ENCODE peak calls at places on chromosomes 4 and X, in eight cellular contexts. D is frontal cortex; C is stimulated activated CD4-positive, alpha-beta T cell treated with anti-CD3 and anti-CD28 coated beads, Interleukin-1b, Interleukin-23, amount 100 ng/mL, for 48 hours; E is RCC 7860; X is M059J; L is activated naive CD8-positive, alpha-beta T cell treated with anti-CD3 and anti-CD28 coated beads, Interleukin-2, amount 10 ng/mL, durations not matched to agents 7 days and 5 days; J is HT1080; I is GM23248. P is an unnamed sample.

GRCh38 chr4:94714360-94714759 is 43.4 kb upstream of the BMPR1B start:
- DNase-seq in D (no peak), C (no peak), E (no peak), X (peak; percentile 24), L (no peak), J (peak; percentile 8), I (peak; percentile 79), P (no peak)

GRCh38 chr4:99234331-99235010 is 15.4 kb upstream of the ADH6 start:
- DNase-seq in D (no peak), C (no peak), E (no peak), X (no peak), L (no peak), J (no peak), I (no peak), P (no peak)

GRCh38 chr4:5034206-5034605 is 14.9 kb upstream of the CYTL1 start:
- DNase-seq in D (no peak), C (no peak), E (no peak), X (no peak), L (no peak), J (no peak), I (no peak), P (no peak)

GRCh38 chr4:38782452-38783108 is at the start of gene TLR10:
- DNase-seq in D (no peak), C (peak; percentile 20), E (peak; percentile 33), X (peak; percentile 55), L (no peak), J (no peak), I (peak; percentile 69), P (peak; percentile 41)

GRCh38 chr4:166594326-166594946 is 639.9 kb downstream of the SPOCK3 start:
- DNase-seq in D (no peak), C (peak; percentile 1), E (peak; percentile 22), X (peak; percentile 66), L (no peak), J (peak; percentile 51), I (peak; percentile 28), P (peak; percentile 57)

GRCh38 chr4:53119685-53120084 is 246.2 kb downstream of the SCFD2 start:
- DNase-seq in D (no peak), C (no peak), E (no peak), X (peak; percentile 68), L (no peak), J (peak; percentile 28), I (peak; percentile 82), P (peak; percentile 53)

GRCh38 chr4:3513807-3514206 is 18.4 kb downstream of the LRPAP1 start:
- DNase-seq in D (no peak), C (no peak), E (no peak), X (no peak), L (no peak), J (no peak), I (no peak), P (no peak)

GRCh38 chr4:188930822-188931221 is 791.6 kb downstream of the TRIML1 start:
- DNase-seq in D (no peak), C (no peak), E (no peak), X (no peak), L (no peak), J (no peak), I (no peak), P (no peak)

GRCh38 chr4:66688674-66689073 is 856.6 kb downstream of the CENPC start:
- DNase-seq in D (no peak), C (no peak), E (peak; percentile 42), X (peak; percentile 59), L (no peak), J (peak; percentile 26), I (peak; percentile 1), P (no peak)

GRCh38 chr4:1746919-1747602 is 25.7 kb downstream of the TACC3 start:
- DNase-seq in D (no peak), C (no peak), E (no peak), X (no peak), L (no peak), J (no peak), I (no peak), P (no peak)

GRCh38 chr4:175378372-175378771 is 433.7 kb downstream of the GPM6A start:
- DNase-seq in D (no peak), C (no peak), E (no peak), X (no peak), L (no peak), J (no peak), I (no peak), P (no peak)

GRCh38 chr4:80257851-80258250 is 8.6 kb upstream of the FGF5 start:
- DNase-seq in D (no peak), C (no peak), E (no peak), X (no peak), L (no peak), J (no peak), I (no peak), P (no peak)

GRCh38 chr4:170386511-170386910 is 296.8 kb upstream of the AADAT start:
- DNase-seq in D (no peak), C (no peak), E (peak; percentile 83), X (no peak), L (no peak), J (no peak), I (peak; percentile 8), P (no peak)

GRCh38 chr4:101914761-101915160 is 124.2 kb downstream of the BANK1 start:
- DNase-seq in D (no peak), C (no peak), E (no peak), X (no peak), L (no peak), J (no peak), I (no peak), P (no peak)

GRCh38 chrX:139875831-139876230 is 57.0 kb downstream of the ATP11C start:
- DNase-seq in D (no peak), C (no peak), E (no peak), X (no peak), L (no peak), J (no peak), I (no peak), P (no peak)

GRCh38 chr4:172202480-172203076 is 389.4 kb downstream of the GALNTL6 start:
- DNase-seq in D (peak; percentile 2), C (no peak), E (peak; percentile 11), X (peak; percentile 0), L (no peak), J (peak; percentile 13), I (peak; percentile 51), P (peak; percentile 33)

GRCh38 chr4:8192748-8193738 is 6.0 kb upstream of the SH3TC1 start:
- DNase-seq in D (no peak), C (no peak), E (peak; percentile 41), X (peak; percentile 43), L (no peak), J (peak; percentile 55), I (peak; percentile 43), P (peak; percentile 35)

GRCh38 chr4:6641164-6641970 is 882 bp downstream of the MRFAP1 start:
- DNase-seq in D (no peak), C (peak; percentile 35), E (peak; percentile 7), X (peak; percentile 57), L (no peak), J (peak; percentile 28), I (peak; percentile 87), P (peak; percentile 29)